ENCODE peak calls at places on chromosomes 3 and 15, in six cellular contexts. Q is HepG2, B is K562, P is heart left ventricle, W is esophagus squamous epithelium, O is sigmoid colon. Z is an unnamed sample.

GRCh38 chr3:25748189-25748588 is 35.1 kb downstream of the NGLY1 start:
- DNase-seq in Q (no peak), B (no peak), P (no peak), W (no peak), O (no peak), Z (no peak)

GRCh38 chr15:74620636-74621545 is 5.3 kb downstream of the CLK3 start:
- DNase-seq in Q (peak), B (peak), P (peak), W (no peak), O (no peak), Z (no peak)

GRCh38 chr3:108182339-108182738 is 39.9 kb downstream of the IFT57 start:
- DNase-seq in Q (no peak), B (no peak), P (no peak), W (no peak), O (no peak), Z (no peak)

GRCh38 chr15:62904511-62904910 is 138.0 kb upstream of the TPM1 start:
- DNase-seq in Q (no peak), B (no peak), P (no peak), W (no peak), O (no peak), Z (no peak)

GRCh38 chr3:107938128-107938527 is 152.7 kb downstream of the CD47 start:
- DNase-seq in Q (peak), B (no peak), P (no peak), W (no peak), O (no peak), Z (no peak)

GRCh38 chr3:53084310-53085001 is 38.6 kb upstream of the SFMBT1 start:
- DNase-seq in Q (peak), B (peak), P (peak), W (no peak), O (no peak), Z (peak)

GRCh38 chr15:63492541-63493077 is 11.8 kb upstream of the USP3 start:
- DNase-seq in Q (no peak), B (no peak), P (no peak), W (no peak), O (no peak), Z (no peak)

GRCh38 chr3:44442591-44443309 is 34.7 kb downstream of the ZNF445 start:
- DNase-seq in Q (no peak), B (no peak), P (no peak), W (no peak), O (no peak), Z (no peak)

GRCh38 chr3:175155172-175155571 is 296.0 kb downstream of the NAALADL2 start:
- DNase-seq in Q (no peak), B (no peak), P (no peak), W (no peak), O (no peak), Z (no peak)

GRCh38 chr3:155194973-155195372 is 98.5 kb downstream of the STRIT1 start:
- DNase-seq in Q (no peak), B (no peak), P (no peak), W (no peak), O (no peak), Z (no peak)

GRCh38 chr15:68218847-68219798 is 10.4 kb downstream of the CLN6 start:
- DNase-seq in Q (no peak), B (peak), P (peak), W (no peak), O (peak), Z (peak)

GRCh38 chr3:187150599-187150998 is 11.3 kb upstream of the RPL39L start:
- DNase-seq in Q (peak), B (no peak), P (no peak), W (no peak), O (no peak), Z (no peak)

GRCh38 chr15:57697588-57697987 is 8.9 kb upstream of the POLR2M start:
- DNase-seq in Q (no peak), B (no peak), P (no peak), W (no peak), O (no peak), Z (no peak)

GRCh38 chr3:44963571-44964325 is 12.2 kb downstream of the ZDHHC3 start:
- DNase-seq in Q (no peak), B (no peak), P (no peak), W (no peak), O (no peak), Z (no peak)

GRCh38 chr15:82312611-82313349 is 36.5 kb downstream of the GOLGA6L10 start:
- DNase-seq in Q (no peak), B (no peak), P (no peak), W (no peak), O (peak), Z (peak)

GRCh38 chr3:115626006-115626409 is 2.7 kb downstream of the GAP43 start:
- DNase-seq in Q (no peak), B (no peak), P (no peak), W (no peak), O (no peak), Z (no peak)

GRCh38 chr3:85912981-85913380 is 954.2 kb downstream of the CADM2 start:
- DNase-seq in Q (peak), B (no peak), P (no peak), W (no peak), O (no peak), Z (no peak)

DNA sequence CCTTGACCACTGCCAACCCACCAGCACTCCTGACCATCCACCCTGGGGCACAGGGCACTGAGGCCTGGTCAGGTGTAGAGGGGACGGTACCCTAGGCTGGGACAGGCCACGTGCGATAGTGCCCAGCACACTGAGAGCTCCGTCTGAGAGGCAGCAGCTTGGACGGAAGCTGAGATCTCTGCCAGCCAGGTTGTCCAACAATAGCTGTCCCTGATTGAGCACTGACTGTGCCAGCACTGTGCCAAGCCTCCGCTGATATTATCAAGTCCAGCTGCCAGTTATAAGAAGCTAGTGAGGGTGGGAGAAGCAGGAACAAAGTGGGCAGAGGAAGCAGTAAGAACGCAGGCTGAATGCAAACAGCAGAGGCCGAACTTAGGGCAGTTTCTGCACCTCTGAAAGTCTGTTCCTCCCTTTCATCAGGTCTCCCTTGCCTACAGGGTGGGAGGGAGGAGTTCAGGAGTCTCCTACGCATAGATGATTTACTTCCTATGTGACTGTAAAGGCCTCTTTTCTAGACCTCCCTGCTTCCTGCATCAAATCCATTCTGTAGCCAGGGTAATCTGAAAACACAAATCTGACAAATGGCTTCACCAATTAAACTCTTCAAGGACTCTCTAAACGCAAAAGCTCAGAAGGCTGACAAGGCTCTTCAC is 29.7 kb downstream of the MRPS11 start:
- DNase-seq in Q (no peak), B (no peak), P (peak), W (no peak), O (no peak), Z (no peak)
- H3K27ac ChIP-seq in Q (no peak), B (no peak), P (peak), W (no peak), O (no peak), Z (no peak)

GRCh38 chr3:152279474-152279873 is 10.7 kb downstream of the MBNL1 start:
- DNase-seq in Q (no peak), B (no peak), P (no peak), W (no peak), O (no peak), Z (no peak)
- TF ChIP-seq POLR2A in Q (no peak), B (no peak), P (no peak), W (no peak), O (no peak), Z (no peak)

DNA sequence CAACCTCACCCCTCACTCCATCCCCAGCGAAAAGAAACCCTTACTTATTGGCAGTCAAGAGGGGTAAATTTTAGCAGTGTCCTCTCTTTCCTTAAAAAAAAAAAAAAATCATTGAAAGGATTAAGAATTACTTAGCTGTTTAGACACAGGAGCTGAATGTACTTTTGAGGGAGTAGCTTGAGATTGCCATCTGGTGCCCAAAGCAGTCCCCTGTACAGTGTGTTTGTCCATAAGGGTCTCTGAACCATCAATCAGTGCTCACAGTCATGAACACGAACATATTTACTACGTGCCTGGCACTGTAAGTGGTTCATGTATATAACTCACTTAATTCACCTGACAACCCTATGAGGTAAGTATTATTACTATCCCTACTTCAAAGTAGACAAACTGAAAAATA is 463.5 kb downstream of the RAP2B start:
- DNase-seq in Q (no peak), B (no peak), P (no peak), W (no peak), O (no peak), Z (no peak)
- H3K27ac ChIP-seq in Q (no peak), B (no peak), P (no peak), W (no peak), O (no peak), Z (no peak)

DNA sequence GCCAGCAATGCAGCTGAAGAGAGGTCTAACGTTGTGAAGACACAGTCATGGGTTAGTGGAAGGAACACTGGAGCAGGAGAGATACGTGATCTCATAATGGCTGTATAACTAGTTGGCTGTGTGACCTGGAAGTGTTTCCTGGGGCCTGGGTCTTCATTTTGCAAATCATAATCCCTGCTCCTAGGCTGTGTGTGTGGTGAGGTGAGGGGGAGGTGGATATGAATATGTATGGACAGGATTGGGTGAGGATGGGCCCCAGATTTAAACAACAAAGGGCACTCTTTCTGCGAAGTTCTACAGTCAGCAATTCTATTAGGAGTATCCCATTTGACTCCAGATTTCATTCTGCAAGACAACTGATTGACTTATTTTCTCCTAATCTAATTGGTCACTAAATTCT is 41.3 kb downstream of the ANKRD28 start:
- DNase-seq in Q (no peak), B (no peak), P (no peak), W (no peak), O (no peak), Z (no peak)
- TF ChIP-seq POLR2A in Q (no peak), B (no peak), P (no peak), W (no peak), O (no peak), Z (no peak)

GRCh38 chr3:119298565-119298941 is 4.4 kb downstream of the ARHGAP31 start:
- DNase-seq in Q (no peak), B (no peak), P (no peak), W (no peak), O (no peak), Z (no peak)

GRCh38 chr3:119304201-119304713 is 10.1 kb downstream of the ARHGAP31 start:
- DNase-seq in Q (no peak), B (no peak), P (no peak), W (no peak), O (no peak), Z (no peak)

GRCh38 chr3:119302697-119303630 is 8.8 kb downstream of the ARHGAP31 start:
- DNase-seq in Q (no peak), B (no peak), P (no peak), W (no peak), O (no peak), Z (no peak)

GRCh38 chr3:119301001-119301400 is 6.8 kb downstream of the ARHGAP31 start:
- DNase-seq in Q (no peak), B (no peak), P (no peak), W (no peak), O (no peak), Z (no peak)

GRCh38 chr3:119301662-119302061 is 7.5 kb downstream of the ARHGAP31 start:
- DNase-seq in Q (no peak), B (no peak), P (no peak), W (no peak), O (no peak), Z (no peak)
- H3K27ac ChIP-seq in Q (no peak), B (no peak), P (no peak), W (no peak), O (peak), Z (no peak)

DNA sequence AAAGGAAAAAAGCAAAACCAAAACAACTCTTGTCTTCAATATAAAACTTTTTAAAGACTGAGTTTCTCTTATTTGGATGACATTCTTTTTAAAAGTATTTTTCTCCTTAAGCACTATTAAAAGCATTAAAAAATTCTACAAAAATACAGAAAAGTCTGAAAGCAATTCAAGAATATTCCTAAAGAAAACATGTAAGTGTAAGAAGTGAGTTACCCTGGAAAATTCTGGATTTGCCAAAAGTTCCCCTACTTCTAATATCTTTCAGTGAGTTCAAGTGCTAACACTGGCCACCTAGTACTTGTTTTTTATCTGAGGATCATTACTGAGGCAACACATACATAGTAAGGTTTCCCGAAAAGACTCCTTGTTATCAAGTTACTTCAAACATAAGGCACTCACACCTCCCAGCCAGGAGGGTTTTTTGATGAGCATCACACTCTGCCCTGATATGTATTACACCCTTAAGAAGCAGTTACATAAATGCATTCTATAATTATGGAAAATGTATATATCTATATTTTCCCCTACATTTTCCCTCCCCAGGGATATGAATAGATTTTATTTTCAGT is 158.4 kb downstream of the TIGIT start:
- DNase-seq in Q (no peak), B (no peak), P (no peak), W (no peak), O (no peak), Z (no peak)
- TF ChIP-seq POLR2A in Q (no peak), B (no peak), P (no peak), W (no peak), O (no peak), Z (no peak)

GRCh38 chr3:61960976-61961375 is 399.6 kb downstream of the PTPRG start:
- DNase-seq in Q (no peak), B (no peak), P (no peak), W (no peak), O (no peak), Z (no peak)

GRCh38 chr3:61955483-61955882 is 394.1 kb downstream of the PTPRG start:
- DNase-seq in Q (no peak), B (no peak), P (no peak), W (no peak), O (no peak), Z (no peak)

GRCh38 chr3:61954097-61954528 is 392.7 kb downstream of the PTPRG start:
- DNase-seq in Q (no peak), B (no peak), P (no peak), W (no peak), O (no peak), Z (no peak)

GRCh38 chr3:61961882-61962281 is 400.5 kb downstream of the PTPRG start:
- DNase-seq in Q (no peak), B (no peak), P (no peak), W (no peak), O (no peak), Z (no peak)

DNA sequence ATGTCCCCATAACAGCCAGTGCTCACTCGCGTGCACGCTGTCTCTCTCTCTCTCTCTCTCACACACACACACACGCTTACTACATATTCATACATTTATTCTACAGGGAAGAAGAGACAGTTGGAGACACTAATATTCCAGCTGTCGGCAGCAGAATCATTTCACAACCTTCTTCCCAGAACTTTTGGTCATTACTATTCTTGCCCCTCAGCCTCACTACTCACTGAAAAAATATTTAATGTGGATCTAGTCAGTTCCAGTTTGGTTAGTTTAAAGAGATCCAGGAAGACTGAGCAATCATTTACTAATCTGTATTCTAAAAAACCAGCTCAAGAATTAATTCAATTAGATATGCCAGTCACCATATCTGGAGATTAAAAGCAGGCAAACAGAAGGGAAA is 394.9 kb downstream of the PTPRG start:
- DNase-seq in Q (no peak), B (no peak), P (no peak), W (no peak), O (no peak), Z (no peak)
- H3K27ac ChIP-seq in Q (no peak), B (no peak), P (no peak), W (no peak), O (no peak), Z (peak)

GRCh38 chr3:150733373-150733935 is 29.5 kb downstream of the SIAH2 start:
- DNase-seq in Q (peak), B (peak), P (no peak), W (no peak), O (no peak), Z (no peak)
- TF ChIP-seq POLR2A in Q (no peak), B (peak), P (no peak), W (no peak), O (no peak), Z (no peak)

DNA sequence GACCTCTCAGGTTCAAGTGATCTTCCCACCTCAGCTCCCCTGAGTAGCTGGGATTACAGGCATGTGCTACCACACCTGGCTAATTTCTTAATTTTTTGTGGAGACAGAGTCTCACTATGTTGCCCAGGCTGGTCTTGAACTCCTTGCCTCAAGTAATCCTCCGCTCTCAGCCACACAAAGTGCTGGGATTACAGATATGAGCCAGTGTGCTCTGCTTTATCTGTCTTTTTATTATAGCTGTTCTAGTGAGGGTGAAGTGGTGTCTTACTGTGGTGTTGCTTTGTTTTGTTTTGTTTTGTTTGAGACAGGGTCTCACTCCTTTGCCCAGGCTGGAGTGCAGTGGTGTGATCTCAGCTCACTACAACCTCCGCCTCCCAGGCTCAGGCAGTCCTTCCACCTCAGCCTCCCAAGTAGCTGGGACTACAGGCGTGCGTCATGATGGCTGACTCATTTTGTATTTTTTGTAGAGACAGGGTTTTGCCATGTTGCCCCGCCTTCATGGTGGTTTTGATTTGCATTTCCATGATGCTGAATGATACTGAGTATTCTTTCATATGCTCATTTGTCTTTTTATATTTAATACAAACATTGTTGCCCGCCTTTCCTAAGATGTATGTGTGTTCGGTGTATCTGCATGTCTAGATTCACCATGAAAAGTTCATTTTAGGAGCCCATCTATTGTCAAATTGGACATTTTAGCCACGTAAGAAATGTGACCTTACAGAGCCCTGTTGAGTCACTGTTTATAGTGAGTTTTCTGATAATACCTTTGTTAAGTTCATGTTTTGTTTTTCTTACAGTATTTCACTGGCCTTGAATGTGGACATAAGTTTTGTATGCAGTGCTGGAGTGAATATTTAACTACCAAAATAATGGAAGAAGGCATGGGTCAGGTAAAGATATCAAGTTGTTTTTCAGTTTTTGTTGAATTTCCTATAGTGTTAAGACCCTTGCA is 80.6 kb downstream of the ARIH1 start:
- DNase-seq in Q (peak), B (no peak), P (no peak), W (no peak), O (no peak), Z (no peak)
- H3K27ac ChIP-seq in Q (no peak), B (no peak), P (no peak), W (no peak), O (no peak), Z (no peak)

DNA sequence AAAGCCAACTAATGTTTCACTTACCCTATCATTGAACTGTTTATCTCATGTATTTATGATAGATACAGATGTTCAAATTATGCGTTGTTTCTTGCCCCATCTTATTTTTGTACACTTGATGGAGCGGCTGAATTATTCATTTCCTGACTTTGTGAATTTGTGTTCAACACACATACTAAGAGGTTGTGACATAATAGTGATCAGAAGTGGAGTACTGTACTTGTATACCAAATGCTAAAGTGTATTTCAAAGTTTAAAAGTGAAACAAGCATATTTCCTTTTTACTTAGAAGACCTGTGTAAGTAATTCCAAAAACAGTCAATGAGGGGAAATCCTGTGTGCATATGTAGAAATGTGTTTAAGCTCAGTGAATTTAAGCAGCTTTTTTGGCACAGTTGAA is 1.8 kb downstream of the NFKBIZ start:
- DNase-seq in Q (no peak), B (no peak), P (no peak), W (no peak), O (no peak), Z (no peak)
- TF ChIP-seq POLR2A in Q (no peak), B (no peak), P (no peak), W (peak), O (no peak), Z (no peak)

Z was measured in suprapubic skin.